ENCODE peak calls at places on chromosomes 1 and 21, in four cellular contexts. B is CD4-positive, alpha-beta memory T cell; H is ascending aorta; T is stomach. O is an unnamed sample. For H3K4me1, the result is how much of the 10 kb centered on the place peaks cover.

GRCh38 chr1:159177273-159177907 is 6.0 kb downstream of the CADM3 start:
- DNase-seq in B (peak), H (no peak), T (peak), O (no peak)

GRCh38 chr1:205670611-205671430 is 9.5 kb downstream of the SLC45A3 start:
- DNase-seq in B (no peak), H (no peak), T (no peak), O (no peak)

GRCh38 chr1:176374967-176375569 is 87.9 kb upstream of the PAPPA2 start:
- DNase-seq in B (peak), H (no peak), T (peak), O (peak)

GRCh38 chr1:154768456-154769125 is 101.5 kb downstream of the KCNN3 start:
- DNase-seq in B (no peak), H (no peak), T (peak), O (no peak)

GRCh38 chr1:38015978-38016640 is 3.6 kb downstream of the UTP11 start:
- DNase-seq in B (no peak), H (no peak), T (no peak), O (no peak)

GRCh38 chr1:7705048-7705907 is 65.8 kb upstream of the VAMP3 start:
- DNase-seq in B (peak), H (no peak), T (peak), O (no peak)

GRCh38 chr1:199585392-199585791 is 442.1 kb upstream of the NR5A2 start:
- DNase-seq in B (no peak), H (no peak), T (no peak), O (no peak)

GRCh38 chr1:162310337-162310736 is 66.3 kb downstream of the SPATA46 start:
- DNase-seq in B (no peak), H (no peak), T (no peak), O (no peak)

GRCh38 chr1:50603274-50604271 is 180.3 kb upstream of the DMRTA2 start:
- DNase-seq in B (no peak), H (no peak), T (no peak), O (peak)

GRCh38 chr1:117147856-117148588 is 26.5 kb upstream of the TRIM45 start:
- DNase-seq in B (no peak), H (no peak), T (no peak), O (no peak)

GRCh38 chr1:200129480-200129879 is 102.0 kb downstream of the NR5A2 start:
- DNase-seq in B (peak), H (no peak), T (no peak), O (no peak)

GRCh38 chr21:44893278-44893556 is 19.7 kb upstream of the PTTG1IP start:
- DNase-seq in B (no peak), H (no peak), T (no peak), O (no peak)

GRCh38 chr1:228802386-228803221 is 67.3 kb downstream of the RHOU start:
- DNase-seq in B (no peak), H (no peak), T (no peak), O (peak)

GRCh38 chr21:35381743-35382310 is 332.7 kb upstream of the RUNX1 start:
- DNase-seq in B (no peak), H (no peak), T (no peak), O (no peak)

GRCh38 chr1:51622455-51622913 is 5.6 kb downstream of the OSBPL9 start:
- DNase-seq in B (no peak), H (no peak), T (peak), O (peak)

GRCh38 chr1:171141336-171142051 is 43.6 kb upstream of the FMO2 start:
- DNase-seq in B (no peak), H (no peak), T (no peak), O (peak)

GRCh38 chr1:1827089-1827433 is 48.8 kb upstream of the NADK start:
- DNase-seq in B (no peak), H (no peak), T (no peak), O (no peak)
- H3K4me3 ChIP-seq in B (no peak), H (no peak), T (no peak), O (no peak)

GRCh38 chr1:226680653-226681052 is 58.4 kb downstream of the ITPKB start:
- DNase-seq in B (no peak), H (no peak), T (no peak), O (no peak)
- H3K4me1 ChIP-seq in B (half or more), H (under half), T (half or more), O (under half)

GRCh38 chr1:39412892-39413291 is 78.5 kb upstream of the BMP8A start:
- DNase-seq in B (no peak), H (no peak), T (no peak), O (no peak)
- H3K4me3 ChIP-seq in B (no peak), H (peak), T (no peak), O (no peak)

DNA sequence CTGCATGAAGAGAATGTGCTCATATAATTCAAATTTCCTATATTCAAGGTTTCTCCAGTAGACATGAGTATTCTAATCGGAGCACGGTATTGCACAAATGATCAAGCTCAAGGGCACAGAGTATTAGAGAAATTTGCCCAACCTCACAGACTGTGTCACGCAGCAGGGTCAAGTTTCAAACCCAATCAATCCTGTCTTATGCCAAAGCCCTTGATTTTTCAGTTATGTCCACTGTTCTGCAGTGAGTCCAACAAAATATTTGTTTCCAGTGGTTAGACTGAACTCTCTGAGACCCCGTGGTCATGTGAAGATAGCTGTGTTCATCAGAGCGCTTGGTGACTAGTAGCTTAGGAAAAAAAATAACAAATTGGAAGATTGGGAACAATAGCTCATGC is 104.6 kb downstream of the TOMM20 start:
- DNase-seq in B (no peak), H (no peak), T (no peak), O (no peak)
- H3K4me1 ChIP-seq in B (under half), H (under half), T (under half), O (under half)

GRCh38 chr1:178580096-178580495 is 67.2 kb downstream of the TEX35 start:
- DNase-seq in B (no peak), H (no peak), T (no peak), O (no peak)
- H3K4me3 ChIP-seq in B (no peak), H (no peak), T (no peak), O (no peak)

GRCh38 chr1:206687251-206687914 is 2.7 kb downstream of the MAPKAPK2 start:
- DNase-seq in B (no peak), H (no peak), T (no peak), O (no peak)
- H3K4me1 ChIP-seq in B (half or more), H (under half), T (half or more), O (under half)

DNA sequence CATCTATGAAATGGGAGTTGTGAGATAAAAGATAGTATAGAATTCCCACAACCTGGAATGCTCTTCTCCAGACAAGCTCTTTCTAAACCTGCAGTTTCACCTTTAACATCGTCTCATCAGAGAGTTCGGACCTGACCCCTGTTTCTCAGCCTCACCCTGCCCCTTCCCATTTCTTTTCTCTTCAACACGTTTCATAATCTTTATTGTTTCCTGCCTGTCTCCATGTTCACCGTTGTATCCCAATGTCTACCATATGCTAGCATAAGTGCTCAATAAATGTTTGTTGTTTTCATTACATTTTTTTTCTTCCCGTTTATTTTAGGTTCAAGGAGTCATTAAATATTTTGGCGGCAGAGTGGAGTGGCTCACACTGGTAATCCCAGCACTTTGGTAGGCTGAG is 32.4 kb downstream of the SESN2 start:
- DNase-seq in B (no peak), H (no peak), T (no peak), O (no peak)
- H3K4me3 ChIP-seq in B (no peak), H (no peak), T (no peak), O (no peak)

O was measured in SJSA1.